ENCODE peak calls at places on chromosomes 11 and 22, in six cellular contexts. M, U, R, S, X and C are unnamed samples.

GRCh38 chr11:112316971-112317370 is 56.3 kb upstream of the PLET1 start:
- DNase-seq in M (no peak), U (no peak), R (no peak), S (no peak), X (no peak), C (no peak)

GRCh38 chr11:118259138-118259537 is 5.0 kb downstream of the MPZL2 start:
- DNase-seq in M (no peak), U (no peak), R (no peak), S (no peak), X (no peak), C (no peak)

GRCh38 chr11:44680982-44681597 is 45.7 kb upstream of the TSPAN18 start:
- DNase-seq in M (peak; percentile 84), U (no peak), R (no peak), S (no peak), X (no peak), C (no peak)

GRCh38 chr11:31089117-31089516 is 280.4 kb downstream of the DCDC1 start:
- DNase-seq in M (no peak), U (no peak), R (no peak), S (no peak), X (no peak), C (no peak)

GRCh38 chr11:119484741-119485605 is 62.0 kb upstream of the THY1 start:
- DNase-seq in M (no peak), U (no peak), R (no peak), S (peak; percentile 36), X (no peak), C (no peak)

GRCh38 chr22:49514656-49515055 is 313.0 kb downstream of the BRD1 start:
- DNase-seq in M (no peak), U (no peak), R (no peak), S (no peak), X (no peak), C (peak; percentile 35)

GRCh38 chr11:135069884-135070283 is 657.8 kb upstream of the B3GAT1 start:
- DNase-seq in M (no peak), U (no peak), R (no peak), S (no peak), X (no peak), C (no peak)

GRCh38 chr22:49042877-49043859 is 784.5 kb downstream of the BRD1 start:
- DNase-seq in M (no peak), U (no peak), R (no peak), S (no peak), X (no peak), C (no peak)

GRCh38 chr11:61976420-61976800 is 9.0 kb upstream of the FTH1 start:
- DNase-seq in M (no peak), U (no peak), R (no peak), S (no peak), X (no peak), C (no peak)

GRCh38 chr22:50316114-50317065 is 8.9 kb upstream of the PLXNB2 start:
- DNase-seq in M (no peak), U (no peak), R (no peak), S (no peak), X (no peak), C (no peak)

GRCh38 chr22:38707346-38707745 is 1.6 kb downstream of the GTPBP1 start:
- DNase-seq in M (no peak), U (peak; percentile 51), R (no peak), S (peak; percentile 52), X (no peak), C (no peak)

GRCh38 chr11:11422291-11423128 is 69.5 kb upstream of the CSNK2A3 start:
- DNase-seq in M (no peak), U (no peak), R (no peak), S (no peak), X (no peak), C (no peak)

GRCh38 chr11:76799061-76799804 is 16.1 kb downstream of the TSKU start:
- DNase-seq in M (peak; percentile 66), U (peak; percentile 91), R (peak; percentile 76), S (peak; percentile 87), X (peak; percentile 81), C (peak; percentile 83)

GRCh38 chr22:32623943-32624342 is 149.3 kb downstream of the FBXO7 start:
- DNase-seq in M (no peak), U (peak; percentile 98), R (no peak), S (no peak), X (no peak), C (no peak)

GRCh38 chr22:22979954-22980353 is 90.4 kb upstream of the GNAZ start:
- DNase-seq in M (no peak), U (no peak), R (no peak), S (no peak), X (no peak), C (no peak)

GRCh38 chr11:70871881-70872280 is 380.5 kb downstream of the SHANK2 start:
- DNase-seq in M (no peak), U (no peak), R (no peak), S (no peak), X (no peak), C (no peak)

GRCh38 chr11:17897495-17897894 is 115.4 kb downstream of the SERGEF start:
- DNase-seq in M (no peak), U (peak; percentile 35), R (no peak), S (no peak), X (no peak), C (no peak)

GRCh38 chr11:64876835-64877341 is 1.5 kb downstream of the EHD1 start:
- DNase-seq in M (peak; percentile 25), U (peak; percentile 92), R (no peak), S (no peak), X (no peak), C (no peak)

GRCh38 chr11:72617080-72617744 is 57.0 kb downstream of the PDE2A start:
- DNase-seq in M (no peak), U (peak; percentile 18), R (no peak), S (peak; percentile 39), X (no peak), C (no peak)

GRCh38 chr22:41857160-41857859 is 24.4 kb downstream of the SREBF2 start:
- DNase-seq in M (no peak), U (peak; percentile 74), R (peak; percentile 33), S (peak; percentile 95), X (peak; percentile 54), C (no peak)

GRCh38 chr11:77107950-77108349 is 5.3 kb downstream of the OMP start:
- DNase-seq in M (peak; percentile 90), U (peak; percentile 81), R (no peak), S (no peak), X (no peak), C (no peak)

GRCh38 chr11:15816996-15817395 is 539.4 kb downstream of the SOX6 start:
- DNase-seq in M (peak; percentile 11), U (peak; percentile 77), R (no peak), S (no peak), X (no peak), C (no peak)

GRCh38 chr11:75780888-75781287 is 12.3 kb downstream of the DGAT2 start:
- DNase-seq in M (no peak), U (no peak), R (no peak), S (no peak), X (no peak), C (no peak)

GRCh38 chr11:71244116-71244815 is 8.1 kb downstream of the SHANK2 start:
- DNase-seq in M (no peak), U (peak; percentile 50), R (no peak), S (no peak), X (no peak), C (no peak)

GRCh38 chr11:59542142-59542810 is 30.9 kb downstream of the OR4D9 start:
- DNase-seq in M (no peak), U (no peak), R (no peak), S (no peak), X (no peak), C (no peak)

GRCh38 chr22:32018056-32018455 is 25.0 kb upstream of the SLC5A1 start:
- DNase-seq in M (peak; percentile 72), U (no peak), R (no peak), S (peak; percentile 66), X (no peak), C (no peak)

GRCh38 chr22:44686873-44687600 is 15.0 kb upstream of the PRR5 start:
- DNase-seq in M (peak; percentile 76), U (peak; percentile 78), R (no peak), S (no peak), X (no peak), C (no peak)

GRCh38 chr11:31001432-31001831 is 368.1 kb downstream of the DCDC1 start:
- DNase-seq in M (no peak), U (no peak), R (no peak), S (no peak), X (no peak), C (no peak)

GRCh38 chr11:121352301-121352891 is 59.8 kb downstream of the SC5D start:
- DNase-seq in M (no peak), U (no peak), R (no peak), S (no peak), X (no peak), C (no peak)

GRCh38 chr22:40385041-40385782 is 14.8 kb downstream of the SGSM3 start:
- DNase-seq in M (no peak), U (no peak), R (no peak), S (peak; percentile 65), X (no peak), C (peak; percentile 43)